ENCODE peak calls at places on chromosomes 5 and 9, in five cellular contexts. L is GM10248, I is adipocyte, D is fibroblast of gingiva, G is progenitor cell of endocrine pancreas. K is an unnamed sample.

GRCh38 chr5:124746252-124746915 is at the start of gene ZNF608:
- DNase-seq in L (no peak), D (peak), G (no peak), I (peak), K (peak)

GRCh38 chr5:94893404-94894145 is 275.1 kb downstream of the SLF1 start:
- DNase-seq in G (no peak), L (no peak), I (peak), D (no peak), K (peak)

GRCh38 chr5:7754997-7755596 is 95.8 kb downstream of the CFAP90 start:
- DNase-seq in G (peak), L (peak), D (no peak), I (peak), K (peak)

GRCh38 chr5:17302590-17302989 is 85.2 kb downstream of the BASP1 start:
- DNase-seq in G (no peak), D (peak), L (no peak), I (peak), K (peak)

GRCh38 chr9:120852240-120853018 is 9.7 kb upstream of the PSMD5 start:
- DNase-seq in D (no peak), G (no peak), I (no peak), L (no peak), K (peak)

GRCh38 chr5:112174959-112175594 is 244.0 kb downstream of the EPB41L4A start:
- DNase-seq in L (peak), I (peak), D (peak), G (no peak), K (peak)

GRCh38 chr9:107969727-107970126 is 480.2 kb upstream of the KLF4 start:
- DNase-seq in D (no peak), G (no peak), L (no peak), I (no peak), K (no peak)

GRCh38 chr5:81424728-81425127 is 30.8 kb upstream of the ACOT12 start:
- DNase-seq in L (no peak), D (peak), I (peak), G (no peak), K (no peak)

GRCh38 chr5:10319202-10319851 is 11.6 kb upstream of the CMBL start:
- DNase-seq in G (no peak), L (no peak), I (no peak), D (no peak), K (no peak)